ENCODE peak calls at places on chromosomes 1 and 21, in nine cellular contexts. R is head of caudate nucleus; G is kidney glomerular epithelial cell; C is AG04450; D is stimulated activated CD4-positive, alpha-beta T cell treated with anti-CD3 and anti-CD28 coated beads, Interleukin-2, amount 100 ng/mL, for 48 hours; E is AG09319; U is left ventricle myocardium inferior; H is heart left ventricle; Q is activated naive CD4-positive, alpha-beta T cell treated with anti-CD3 and anti-CD28 coated beads, Interleukin-2, amount 10 ng/mL, durations not matched to agents 7 days and 5 days. P is an unnamed sample.

GRCh38 chr1:197469620-197470210 is 201.7 kb downstream of the CRB1 start:
- DNase-seq in H (no peak), E (no peak), G (no peak), U (no peak), D (no peak), Q (no peak), R (no peak), C (no peak), P (no peak)

GRCh38 chr1:154155282-154155681 is 409 bp upstream of the NUP210L start:
- DNase-seq in Q (no peak), G (no peak), H (no peak), E (no peak), D (no peak), C (peak; percentile 20), R (no peak), U (no peak), P (no peak)

GRCh38 chr1:27872802-27873665 is 690 bp downstream of the THEMIS2 start:
- DNase-seq in E (no peak), Q (peak; percentile 58), H (no peak), C (no peak), D (peak; percentile 37), U (no peak), R (no peak), G (no peak), P (no peak)

GRCh38 chr1:86063721-86064120 is 92.9 kb downstream of the COL24A1 start:
- DNase-seq in G (no peak), R (no peak), Q (no peak), H (no peak), U (no peak), E (no peak), C (no peak), D (no peak), P (no peak)

GRCh38 chr1:31382379-31382989 is 9.6 kb upstream of the FABP3 start:
- DNase-seq in D (no peak), R (no peak), G (no peak), U (peak; percentile 48), E (no peak), Q (no peak), H (no peak), C (no peak), P (no peak)

GRCh38 chr21:34073749-34074282 is 438 bp downstream of the MRPS6 start:
- DNase-seq in H (peak; percentile 79), R (peak; percentile 28), C (no peak), G (no peak), E (no peak), Q (peak; percentile 59), D (peak; percentile 15), U (peak; percentile 42), P (peak; percentile 47)

GRCh38 chr1:91406773-91407389 is 2.2 kb upstream of the HFM1 start:
- DNase-seq in H (no peak), D (no peak), U (no peak), G (no peak), Q (no peak), C (no peak), E (no peak), R (no peak), P (no peak)

GRCh38 chr1:41558761-41559171 is 74.3 kb upstream of the EDN2 start:
- DNase-seq in E (no peak), D (no peak), H (peak; percentile 78), C (no peak), U (peak; percentile 79), Q (no peak), R (no peak), G (no peak), P (peak; percentile 26)

GRCh38 chr1:71093938-71094337 is 13.1 kb upstream of the ZRANB2 start:
- DNase-seq in R (no peak), D (no peak), H (no peak), C (no peak), U (no peak), G (no peak), Q (no peak), E (no peak), P (no peak)

GRCh38 chr1:103363008-103363365 is 162.5 kb upstream of the RNPC3 start:
- DNase-seq in C (no peak), G (no peak), R (no peak), H (no peak), E (no peak), D (no peak), Q (no peak), U (no peak), P (no peak)

GRCh38 chr1:12047120-12047876 is 15.8 kb upstream of the TNFRSF8 start:
- DNase-seq in Q (peak; percentile 75), R (no peak), E (no peak), U (no peak), G (no peak), H (no peak), D (peak; percentile 57), C (no peak), P (no peak)

GRCh38 chr21:29299906-29300546 is 1.3 kb downstream of the BACH1 start:
- DNase-seq in C (peak; percentile 94), U (peak; percentile 48), R (no peak), Q (peak; percentile 35), D (peak; percentile 22), H (peak; percentile 70), E (peak; percentile 92), G (peak; percentile 38), P (peak; percentile 53)

GRCh38 chr1:153447498-153448170 is 12.8 kb downstream of the S100A7 start:
- DNase-seq in G (peak; percentile 16), C (peak; percentile 32), D (no peak), U (no peak), Q (no peak), E (peak; percentile 24), R (no peak), H (no peak), P (no peak)

GRCh38 chr1:246214708-246215504 is 292.2 kb downstream of the SMYD3 start:
- DNase-seq in H (no peak), D (no peak), Q (no peak), U (no peak), G (no peak), C (peak; percentile 89), R (no peak), E (peak; percentile 24), P (peak; percentile 61)

GRCh38 chr1:6273380-6273891 is 12.5 kb upstream of the GPR153 start:
- DNase-seq in U (no peak), Q (no peak), E (no peak), R (peak; percentile 80), D (no peak), C (peak; percentile 13), G (peak; percentile 36), H (no peak), P (peak; percentile 49)

GRCh38 chr1:184941735-184942134 is 32.6 kb downstream of the NIBAN1 start:
- DNase-seq in U (no peak), E (no peak), D (peak; percentile 7), G (no peak), H (no peak), Q (no peak), R (no peak), C (no peak), P (no peak)

P was measured in globus pallidus.